ENCODE peak calls at places on chromosomes 11 and 22, in seven cellular contexts. P is A172; G is foreskin fibroblast; H is hippocampal formation; O is activated CD8-positive, alpha-beta memory T cell treated with anti-CD3 and anti-CD28 coated beads for 24 hours; B is NAMALWA; R is DMS153. A is an unnamed sample.

GRCh38 chr11:69627551-69627950 is 13.4 kb upstream of the CCND1 start:
- DNase-seq in B (no peak), P (no peak), G (no peak), H (no peak), O (no peak), R (no peak), A (no peak)

GRCh38 chr22:30182365-30182764 is 64.2 kb downstream of the LIF start:
- DNase-seq in R (peak; percentile 81), O (no peak), B (no peak), P (no peak), H (no peak), G (no peak), A (no peak)

GRCh38 chr22:20420157-20420842 is 17.3 kb downstream of the SCARF2 start:
- DNase-seq in G (no peak), P (no peak), H (no peak), B (no peak), R (no peak), O (no peak), A (no peak)

GRCh38 chr11:126631399-126631798 is 275.9 kb downstream of the ST3GAL4 start:
- DNase-seq in O (no peak), H (no peak), R (no peak), G (no peak), P (no peak), B (no peak), A (no peak)

GRCh38 chr11:68036141-68036716 is 2.6 kb upstream of the TCIRG1 start:
- DNase-seq in P (no peak), B (no peak), H (no peak), R (no peak), O (no peak), G (no peak), A (no peak)

GRCh38 chr11:11584446-11584810 is 37.4 kb downstream of the GALNT18 start:
- DNase-seq in B (no peak), H (no peak), G (peak; percentile 77), O (no peak), P (peak; percentile 85), R (no peak), A (peak; percentile 62)

GRCh38 chr22:40499187-40499753 is 128.9 kb downstream of the SGSM3 start:
- DNase-seq in R (no peak), P (peak; percentile 92), O (no peak), G (peak; percentile 95), H (no peak), B (no peak), A (peak; percentile 90)

GRCh38 chr11:9769621-9770020 is 105.7 kb downstream of the SWAP70 start:
- DNase-seq in H (no peak), G (no peak), R (no peak), O (no peak), B (no peak), P (no peak), A (no peak)

GRCh38 chr22:22830957-22831688 is 56.5 kb upstream of the IGLL5 start:
- DNase-seq in B (no peak), R (no peak), G (no peak), P (no peak), O (no peak), H (no peak), A (no peak)

A was measured in AG08395.